ENCODE peak calls at places on chromosomes 7 and 10, in four cellular contexts. W is activated CD4-positive, alpha-beta T cell treated with anti-CD3 and anti-CD28 coated beads, Interleukin-2, amount 50 U/mL, for 24 hours; N is C1 segment of cervical spinal cord; P is fibroblast of the conjunctiva. V is an unnamed sample.

GRCh38 chr7:54831046-54831643 is 72.1 kb upstream of the SEC61G start:
- DNase-seq in N (no peak), P (no peak), W (no peak), V (no peak)

GRCh38 chr7:126574838-126575250 is 677.9 kb downstream of the GRM8 start:
- DNase-seq in W (no peak), P (no peak), N (no peak), V (no peak)

GRCh38 chr7:71424166-71424803 is 292.3 kb downstream of the GALNT17 start:
- DNase-seq in N (no peak), W (no peak), P (peak), V (no peak)

GRCh38 chr10:6062101-6062771 is at the start of gene IL2RA:
- DNase-seq in P (no peak), W (peak), N (no peak), V (no peak)

GRCh38 chr7:87599336-87599735 is 1.3 kb downstream of the ABCB1 start:
- DNase-seq in N (no peak), P (no peak), W (peak), V (no peak)

GRCh38 chr7:28180364-28181147 is at the start of gene JAZF1:
- DNase-seq in W (peak), N (peak), P (no peak), V (peak)

GRCh38 chr10:110460111-110460809 is 37.4 kb upstream of the DUSP5 start:
- DNase-seq in P (no peak), W (no peak), N (no peak), V (no peak)

GRCh38 chr7:118185163-118185860 is 1.3 kb downstream of the LSM8 start:
- DNase-seq in W (no peak), N (no peak), P (peak), V (no peak)

GRCh38 chr10:97321032-97321806 is 2.1 kb downstream of the FRAT1 start:
- DNase-seq in W (no peak), P (no peak), N (peak), V (peak)

GRCh38 chr10:24552346-24553016 is 171.2 kb downstream of the ARHGAP21 start:
- DNase-seq in N (no peak), W (no peak), P (no peak), V (no peak)

GRCh38 chr7:35802649-35803048 is 1.8 kb downstream of the SEPTIN7 start:
- DNase-seq in P (no peak), N (no peak), W (no peak), V (no peak)

GRCh38 chr10:113356794-113357687 is 195.8 kb upstream of the HABP2 start:
- DNase-seq in N (no peak), P (peak), W (no peak), V (no peak)

GRCh38 chr10:122019414-122019975 is 30.5 kb downstream of the TACC2 start:
- DNase-seq in P (no peak), W (no peak), N (no peak), V (no peak)

GRCh38 chr10:91190876-91191580 is 29.4 kb upstream of the PCGF5 start:
- DNase-seq in W (no peak), N (no peak), P (no peak), V (peak)

GRCh38 chr7:2461268-2462026 is 14.8 kb downstream of the GRIFIN start:
- DNase-seq in P (no peak), N (no peak), W (no peak), V (no peak)

GRCh38 chr10:71309919-71310318 is 9.1 kb upstream of the SLC29A3 start:
- DNase-seq in W (no peak), N (no peak), P (no peak), V (no peak)

GRCh38 chr7:146185844-146186243 is 69.2 kb downstream of the CNTNAP2 start:
- DNase-seq in W (no peak), N (no peak), P (no peak), V (no peak)

GRCh38 chr10:78889536-78890063 is 179.2 kb upstream of the ZMIZ1 start:
- DNase-seq in N (no peak), W (no peak), P (no peak), V (no peak)

GRCh38 chr7:25893436-25893835 is 258.6 kb upstream of the NFE2L3 start:
- DNase-seq in W (no peak), N (no peak), P (no peak), V (no peak)

GRCh38 chr10:19654576-19654975 is 161.7 kb upstream of the PLXDC2 start:
- DNase-seq in P (no peak), N (no peak), W (no peak), V (no peak)